ENCODE peak calls at places on chromosomes 3 and 15, in six cellular contexts. P is fibroblast of lung, W is AG04450, G is uterus, S is left ventricle myocardium inferior, B is adrenal gland. H is an unnamed sample.

GRCh38 chr3:49199900-49200281 is 28.5 kb downstream of the KLHDC8B start:
- DNase-seq in S (no peak), W (no peak), B (no peak), G (no peak), P (no peak), H (no peak)

GRCh38 chr15:39846108-39846507 is 63.5 kb upstream of the FSIP1 start:
- DNase-seq in P (no peak), W (no peak), B (no peak), G (no peak), S (no peak), H (no peak)

GRCh38 chr3:197793246-197793645 is 2.2 kb downstream of the LRCH3 start:
- DNase-seq in B (no peak), W (no peak), P (peak), G (no peak), S (no peak), H (no peak)

GRCh38 chr15:47806008-47806407 is 88.7 kb downstream of the SEMA6D start:
- DNase-seq in B (no peak), W (no peak), P (no peak), S (no peak), G (no peak), H (no peak)

GRCh38 chr3:191528589-191528988 is 67.6 kb downstream of the PYDC2 start:
- DNase-seq in B (no peak), P (peak), G (no peak), S (no peak), W (no peak), H (no peak)

GRCh38 chr3:10964537-10965167 is 27.9 kb upstream of the SLC6A1 start:
- DNase-seq in P (peak), S (no peak), B (no peak), G (no peak), W (no peak), H (no peak)

GRCh38 chr3:187775549-187775948 is 30.3 kb upstream of the BCL6 start:
- DNase-seq in P (no peak), S (no peak), G (no peak), W (no peak), B (no peak), H (no peak)

GRCh38 chr3:72086051-72086711 is 301.2 kb upstream of the PROK2 start:
- DNase-seq in G (no peak), P (peak), W (no peak), S (no peak), B (no peak), H (peak)

GRCh38 chr3:73622135-73622534 is 2.6 kb downstream of the PDZRN3 start:
- DNase-seq in B (peak), G (peak), W (no peak), P (no peak), S (peak), H (no peak)

GRCh38 chr15:40369474-40369869 is 11.5 kb downstream of the DISP2 start:
- DNase-seq in W (no peak), B (no peak), P (no peak), G (no peak), S (no peak), H (no peak)

GRCh38 chr3:117553461-117553860 is 843.9 kb downstream of the TUSC7 start:
- DNase-seq in S (no peak), W (no peak), G (no peak), B (no peak), P (peak), H (no peak)

GRCh38 chr3:113631573-113631972 is 64.9 kb downstream of the USF3 start:
- DNase-seq in P (no peak), W (no peak), G (no peak), B (no peak), S (no peak), H (no peak)

GRCh38 chr3:60225848-60226247 is 1025.4 kb downstream of the FHIT start:
- DNase-seq in P (no peak), S (no peak), G (no peak), W (no peak), B (no peak), H (no peak)

GRCh38 chr15:50135123-50135541 is 16.1 kb upstream of the ATP8B4 start:
- DNase-seq in P (peak), W (no peak), S (no peak), G (no peak), B (no peak), H (no peak)

GRCh38 chr15:64845183-64845611 is 3.5 kb downstream of the PLEKHO2 start:
- DNase-seq in S (peak), G (no peak), B (no peak), W (no peak), P (peak), H (no peak)

GRCh38 chr3:127762077-127762786 is 60.1 kb downstream of the MGLL start:
- DNase-seq in W (no peak), B (no peak), P (peak), S (peak), G (no peak), H (no peak)

GRCh38 chr15:85706779-85707518 is 87.8 kb downstream of the KLHL25 start:
- DNase-seq in G (peak), W (no peak), P (peak), S (no peak), B (no peak), H (no peak)

GRCh38 chr3:62602987-62603386 is 229.6 kb upstream of the FEZF2 start:
- DNase-seq in S (no peak), B (no peak), G (no peak), W (no peak), P (no peak), H (no peak)

GRCh38 chr3:33389908-33390307 is 50.3 kb downstream of the UBP1 start:
- DNase-seq in G (no peak), S (no peak), W (no peak), B (no peak), P (no peak), H (no peak)

GRCh38 chr3:4309476-4310121 is 6.4 kb downstream of the SETMAR start:
- DNase-seq in S (no peak), W (no peak), P (no peak), G (no peak), B (no peak), H (no peak)

GRCh38 chr3:130242850-130243569 is 102.5 kb upstream of the COL6A5 start:
- DNase-seq in B (no peak), G (no peak), S (no peak), W (no peak), P (no peak), H (no peak)

GRCh38 chr3:124381565-124382333 is 348.5 kb upstream of the UMPS start:
- DNase-seq in W (no peak), G (no peak), B (no peak), S (no peak), P (peak), H (no peak)

GRCh38 chr15:92902723-92903587 is 2.8 kb downstream of the CHD2 start:
- DNase-seq in S (no peak), G (no peak), P (no peak), B (no peak), W (no peak), H (no peak)

GRCh38 chr15:92902020-92902419 is 1.9 kb downstream of the CHD2 start:
- DNase-seq in S (no peak), B (no peak), P (no peak), G (no peak), W (no peak), H (no peak)

GRCh38 chr15:92900712-92901052 is 558 bp downstream of the CHD2 start:
- DNase-seq in G (no peak), P (no peak), W (no peak), B (no peak), S (no peak), H (no peak)

GRCh38 chr15:92899910-92900711 is at the start of gene CHD2:
- DNase-seq in G (peak), P (peak), W (peak), B (peak), S (peak), H (peak)

DNA sequence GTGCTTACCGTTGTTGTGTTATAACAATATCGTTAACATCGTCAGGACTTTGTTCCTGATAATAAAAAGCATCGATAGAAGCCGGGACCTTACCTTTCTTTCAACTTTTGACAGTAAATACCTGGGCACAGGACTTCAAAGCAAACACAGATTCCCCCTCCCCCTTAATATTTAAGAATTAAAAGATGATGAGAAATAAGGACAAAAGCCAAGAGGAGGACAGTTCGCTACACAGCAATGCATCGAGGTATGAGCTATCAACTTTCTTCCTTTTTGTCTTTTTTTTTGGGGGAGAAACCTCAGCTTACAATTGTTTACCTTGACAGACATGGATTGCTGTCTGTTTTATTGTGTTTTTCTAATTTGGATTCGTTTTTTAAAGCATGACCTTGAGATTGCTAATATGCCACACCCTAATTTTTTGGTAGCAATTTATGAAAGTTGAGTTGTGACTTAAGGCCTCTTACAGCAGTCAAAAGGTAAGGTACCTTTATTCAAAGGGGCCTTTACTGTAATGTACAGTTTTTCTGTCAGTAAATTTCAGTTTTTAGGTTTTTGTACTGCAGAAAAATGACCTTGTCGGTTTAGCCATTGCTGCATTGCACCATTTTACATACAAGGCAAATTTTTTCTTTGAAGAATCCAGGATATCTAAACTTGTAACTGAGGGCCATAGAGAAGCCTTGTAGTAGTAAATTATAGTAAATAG is 1.1 kb downstream of the CHD2 start:
- DNase-seq in B (no peak), G (no peak), S (no peak), W (no peak), P (no peak), H (no peak)
- H3K4me3 ChIP-seq in B (peak), G (peak), S (peak), W (peak), P (peak), H (peak)

GRCh38 chr3:169813757-169814517 is 1.2 kb upstream of the LRRC34 start:
- DNase-seq in W (no peak), P (no peak), G (no peak), B (no peak), S (no peak), H (no peak)
- TF ChIP-seq CTCF in W (no peak), P (no peak), G (peak), B (no peak), S (peak), H (peak)

GRCh38 chr3:14514323-14514720 is 25.8 kb downstream of the GRIP2 start:
- DNase-seq in B (no peak), P (no peak), G (peak), W (no peak), S (no peak), H (no peak)
- H3K4me3 ChIP-seq in B (no peak), P (no peak), G (no peak), W (no peak), S (no peak), H (no peak)

GRCh38 chr3:46934508-46935167 is 41.9 kb downstream of the CCDC12 start:
- DNase-seq in W (no peak), B (no peak), G (no peak), S (peak), P (no peak), H (no peak)

GRCh38 chr3:46936733-46937250 is 39.8 kb downstream of the CCDC12 start:
- DNase-seq in W (no peak), B (no peak), G (no peak), P (peak), S (no peak), H (no peak)

GRCh38 chr3:46934067-46934466 is 42.5 kb downstream of the CCDC12 start:
- DNase-seq in P (no peak), S (no peak), G (no peak), B (no peak), W (no peak), H (no peak)

GRCh38 chr3:46935989-46936620 is 40.4 kb downstream of the CCDC12 start:
- DNase-seq in W (no peak), S (no peak), B (no peak), G (no peak), P (no peak), H (no peak)

GRCh38 chr3:46935168-46935858 is 41.2 kb downstream of the CCDC12 start:
- DNase-seq in B (peak), G (peak), W (peak), P (peak), S (peak), H (peak)
- TF ChIP-seq CTCF in B (peak), G (peak), W (peak), P (peak), S (peak), H (peak)

GRCh38 chr3:14885307-14885706 is 62.1 kb upstream of the NR2C2 start:
- DNase-seq in P (no peak), B (no peak), S (no peak), G (no peak), W (no peak), H (no peak)

GRCh38 chr3:14886101-14886500 is 61.3 kb upstream of the NR2C2 start:
- DNase-seq in W (no peak), P (no peak), G (no peak), S (no peak), B (no peak), H (no peak)

GRCh38 chr3:14880486-14881179 is 61.9 kb downstream of the FGD5 start:
- DNase-seq in W (no peak), S (no peak), B (no peak), P (no peak), G (no peak), H (no peak)

GRCh38 chr3:14883226-14883625 is 64.2 kb upstream of the NR2C2 start:
- DNase-seq in P (no peak), B (no peak), G (no peak), W (no peak), S (no peak), H (no peak)

GRCh38 chr3:14884665-14885064 is 62.7 kb upstream of the NR2C2 start:
- DNase-seq in S (no peak), G (no peak), P (no peak), W (no peak), B (no peak), H (no peak)
- H3K4me3 ChIP-seq in S (no peak), G (no peak), P (no peak), W (no peak), B (no peak), H (no peak)

GRCh38 chr15:83066761-83067637 is at the start of gene BTBD1:
- DNase-seq in B (peak), S (peak), P (peak), G (peak), W (peak), H (peak)
- TF ChIP-seq CTCF in B (no peak), S (peak), P (no peak), G (no peak), W (no peak), H (no peak)

GRCh38 chr3:12004741-12005513 is 739 bp downstream of the SYN2 start:
- DNase-seq in G (peak), W (no peak), S (no peak), P (no peak), B (no peak), H (no peak)
- H3K4me3 ChIP-seq in G (no peak), W (no peak), S (peak), P (no peak), B (no peak), H (no peak)

H was measured in AG09309.